ENCODE peak calls at places on chromosome X, in five cellular contexts. T, V, Y, J and N are unnamed samples.

GRCh38 chrX:73728518-73729023 is 165.6 kb downstream of the CHIC1 start:
- DNase-seq in V (no peak), J (no peak), Y (no peak), T (no peak), N (no peak)

GRCh38 chrX:150044556-150044955 is 106.3 kb upstream of the EOLA2 start:
- DNase-seq in T (peak; percentile 82), Y (no peak), V (no peak), J (no peak), N (no peak)

GRCh38 chrX:39883664-39884063 is 214.1 kb downstream of the BCOR start:
- DNase-seq in V (no peak), J (no peak), Y (no peak), T (no peak), N (no peak)

GRCh38 chrX:27998666-27999065 is 17.4 kb upstream of the DCAF8L1 start:
- DNase-seq in V (no peak), Y (no peak), T (no peak), J (no peak), N (no peak)

GRCh38 chrX:110938977-110939732 is 143.5 kb upstream of the CHRDL1 start:
- DNase-seq in V (no peak), J (no peak), T (peak; percentile 3), Y (no peak), N (no peak)

GRCh38 chrX:100447563-100448397 is 37.7 kb upstream of the PCDH19 start:
- DNase-seq in Y (no peak), T (peak; percentile 24), J (no peak), V (no peak), N (peak; percentile 8)

GRCh38 chrX:150486011-150486410 is 82.4 kb upstream of the MTM1 start:
- DNase-seq in T (peak; percentile 57), V (no peak), Y (no peak), J (no peak), N (no peak)

GRCh38 chrX:150899191-150899757 is 806 bp upstream of the CD99L2 start:
- DNase-seq in V (peak; percentile 24), T (peak; percentile 56), Y (peak; percentile 30), J (peak; percentile 26), N (no peak)

GRCh38 chrX:41085105-41085882 is at the start of gene USP9X:
- DNase-seq in J (peak; percentile 48), Y (peak; percentile 77), T (peak; percentile 84), V (peak; percentile 90), N (peak; percentile 14)

GRCh38 chrX:31836479-31836878 is 764.6 kb upstream of the FTHL17 start:
- DNase-seq in Y (no peak), V (no peak), T (no peak), J (no peak), N (no peak)

GRCh38 chrX:19585370-19586082 is 70.2 kb upstream of the MAP3K15 start:
- DNase-seq in Y (no peak), V (no peak), J (no peak), T (no peak), N (no peak)

GRCh38 chrX:104854188-104854587 is 288.2 kb downstream of the IL1RAPL2 start:
- DNase-seq in V (no peak), J (no peak), Y (no peak), T (peak; percentile 31), N (no peak)

GRCh38 chrX:21812628-21813027 is 26.8 kb upstream of the MBTPS2 start:
- DNase-seq in Y (no peak), V (no peak), J (no peak), T (no peak), N (no peak)

GRCh38 chrX:69024931-69025330 is 140.3 kb downstream of the PJA1 start:
- DNase-seq in Y (no peak), V (no peak), T (peak; percentile 35), J (no peak), N (no peak)

GRCh38 chrX:29992083-29992482 is 223.3 kb upstream of the MAGEB2 start:
- DNase-seq in J (no peak), Y (no peak), T (peak; percentile 92), V (no peak), N (no peak)

GRCh38 chrX:98795636-98796035 is 1614.4 kb downstream of the PCDH19 start:
- DNase-seq in V (no peak), Y (no peak), J (no peak), T (peak; percentile 56), N (no peak)

GRCh38 chrX:10341309-10341708 is 184.5 kb downstream of the CLCN4 start:
- DNase-seq in T (peak; percentile 12), J (no peak), Y (no peak), V (no peak), N (no peak)

GRCh38 chrX:101230636-101231035 is 11.1 kb downstream of the DRP2 start:
- DNase-seq in V (no peak), Y (no peak), J (no peak), T (peak; percentile 56), N (no peak)

GRCh38 chrX:68443155-68443868 is 10.0 kb upstream of the OPHN1 start:
- DNase-seq in Y (no peak), V (no peak), T (peak; percentile 91), J (no peak), N (no peak)

GRCh38 chrX:17707731-17708130 is 29.6 kb upstream of the SCML1 start:
- DNase-seq in J (no peak), V (no peak), T (no peak), Y (no peak), N (no peak)

GRCh38 chrX:68634649-68635227 is 12.7 kb upstream of the STARD8 start:
- DNase-seq in Y (no peak), J (no peak), T (no peak), V (no peak), N (no peak)

GRCh38 chrX:132375941-132376340 is 112.9 kb downstream of the MBNL3 start:
- DNase-seq in T (peak; percentile 3), J (no peak), Y (no peak), V (no peak), N (no peak)

GRCh38 chrX:109155161-109155560 is 326.7 kb downstream of the GUCY2F start:
- DNase-seq in V (no peak), Y (no peak), T (no peak), J (no peak), N (no peak)

GRCh38 chrX:103730746-103731508 is 20.2 kb downstream of the TMEM31 start:
- DNase-seq in J (no peak), V (no peak), T (peak; percentile 38), Y (no peak), N (no peak)

GRCh38 chrX:125205084-125205917 is 114.4 kb upstream of the TEX13C start:
- DNase-seq in T (peak; percentile 31), Y (no peak), J (no peak), V (no peak), N (no peak)

GRCh38 chrX:30735839-30736238 is 82.6 kb downstream of the GK start:
- DNase-seq in Y (peak; percentile 26), V (peak; percentile 44), T (peak; percentile 56), J (peak; percentile 50), N (no peak)

GRCh38 chrX:11180571-11180970 is 69.4 kb downstream of the HCCS start:
- DNase-seq in Y (no peak), V (no peak), T (no peak), J (no peak), N (no peak)